ENCODE peak calls at places on chromosomes 6 and 20, in four cellular contexts. B is hepatocyte, W is myocyte, M is fibroblast of mammary gland. N is an unnamed sample.

GRCh38 chr6:95280690-95281273 is 296.6 kb upstream of the MANEA start:
- DNase-seq in M (peak), B (peak), W (no peak), N (no peak)

GRCh38 chr20:31842471-31843157 is 2.8 kb downstream of the FOXS1 start:
- DNase-seq in M (peak), W (peak), B (no peak), N (peak)

GRCh38 chr20:61300293-61300692 is 48.2 kb downstream of the CDH4 start:
- DNase-seq in M (no peak), B (no peak), W (no peak), N (no peak)

GRCh38 chr6:47358440-47359225 is 48.9 kb upstream of the TNFRSF21 start:
- DNase-seq in W (no peak), M (no peak), B (no peak), N (no peak)

GRCh38 chr6:151731313-151731712 is 76.2 kb upstream of the ESR1 start:
- DNase-seq in B (no peak), W (no peak), M (no peak), N (no peak)

GRCh38 chr6:145036848-145037567 is 698.3 kb downstream of the EPM2A start:
- DNase-seq in W (peak), B (no peak), M (peak), N (peak)

GRCh38 chr6:44624226-44624625 is 236.7 kb downstream of the CDC5L start:
- DNase-seq in M (no peak), W (no peak), B (no peak), N (no peak)

GRCh38 chr6:34341481-34341971 is 50.9 kb downstream of the NUDT3 start:
- DNase-seq in M (no peak), B (no peak), W (peak), N (peak)

GRCh38 chr20:48155231-48155630 is 369.9 kb upstream of the SULF2 start:
- DNase-seq in M (no peak), W (no peak), B (no peak), N (no peak)

GRCh38 chr6:71248306-71248705 is 40.3 kb upstream of the OGFRL1 start:
- DNase-seq in M (peak), W (peak), B (peak), N (peak)

GRCh38 chr6:46203388-46203787 is 32.6 kb upstream of the ENPP5 start:
- DNase-seq in M (peak), W (peak), B (no peak), N (no peak)

GRCh38 chr6:106168097-106168888 is 82.2 kb downstream of the PRDM1 start:
- DNase-seq in B (no peak), W (no peak), M (no peak), N (no peak)

GRCh38 chr20:23164176-23164601 is 78.1 kb upstream of the CD93 start:
- DNase-seq in M (no peak), B (peak), W (no peak), N (no peak)

GRCh38 chr6:28585335-28585734 is 59.7 kb downstream of the GPX5 start:
- DNase-seq in B (peak), W (no peak), M (peak), N (peak)

GRCh38 chr6:134287863-134288537 is 29.9 kb downstream of the SGK1 start:
- DNase-seq in W (no peak), M (peak), B (no peak), N (no peak)

GRCh38 chr6:143740213-143740612 is 62.4 kb downstream of the PHACTR2 start:
- DNase-seq in M (no peak), B (no peak), W (no peak), N (no peak)

GRCh38 chr6:13760948-13761347 is 49.3 kb upstream of the RANBP9 start:
- DNase-seq in W (peak), M (peak), B (no peak), N (no peak)

GRCh38 chr6:135271626-135272025 is 90.5 kb downstream of the MYB start:
- DNase-seq in B (no peak), M (no peak), W (no peak), N (no peak)

GRCh38 chr6:135086414-135086764 is 31.8 kb upstream of the HBS1L start:
- DNase-seq in W (no peak), M (no peak), B (no peak), N (no peak)

GRCh38 chr20:41619360-41620115 is 1.4 kb upstream of the CHD6 start:
- DNase-seq in W (no peak), B (no peak), M (peak), N (peak)

GRCh38 chr20:1330075-1330830 is 1.3 kb upstream of the SDCBP2 start:
- DNase-seq in M (peak), B (peak), W (no peak), N (peak)